ENCODE peak calls at places on chromosomes 3 and 15, in six cellular contexts. K is nephron progenitor cell, J is NCI-H1694, H is COR-L47, D is bronchial epithelial cell, O is PC-9. S is an unnamed sample.

GRCh38 chr3:124919756-124920155 is 14.8 kb downstream of the MUC13 start:
- DNase-seq in J (no peak), O (no peak), K (no peak), D (no peak), H (no peak), S (no peak)

GRCh38 chr3:179098388-179099077 is 26.9 kb upstream of the ZMAT3 start:
- DNase-seq in H (no peak), J (no peak), K (no peak), O (no peak), D (peak; percentile 58), S (peak; percentile 47)

GRCh38 chr3:38966956-38967795 is 84.6 kb downstream of the SCN11A start:
- DNase-seq in K (no peak), D (peak; percentile 81), H (no peak), J (no peak), O (no peak), S (no peak)

GRCh38 chr3:110618512-110619226 is 452.9 kb upstream of the NECTIN3 start:
- DNase-seq in O (no peak), J (no peak), H (peak; percentile 59), K (no peak), D (no peak), S (no peak)

GRCh38 chr3:72977060-72977459 is 19.6 kb upstream of the PPP4R2 start:
- DNase-seq in K (no peak), D (peak; percentile 61), H (no peak), O (no peak), J (no peak), S (no peak)

GRCh38 chr3:16205156-16205870 is 30.8 kb downstream of the GALNT15 start:
- DNase-seq in K (no peak), O (no peak), J (no peak), D (peak; percentile 82), H (no peak), S (peak; percentile 97)

GRCh38 chr15:72796210-72796514 is 12.6 kb upstream of the ADPGK start:
- DNase-seq in K (no peak), O (no peak), J (no peak), D (no peak), H (no peak), S (peak; percentile 14)

GRCh38 chr3:140521751-140522445 is 156.0 kb upstream of the TRIM42 start:
- DNase-seq in J (no peak), K (no peak), O (no peak), H (no peak), D (no peak), S (no peak)

GRCh38 chr3:11558002-11558401 is 85.7 kb downstream of the VGLL4 start:
- DNase-seq in H (no peak), O (no peak), J (no peak), K (no peak), D (peak; percentile 93), S (peak; percentile 30)

GRCh38 chr3:97935842-97936241 is 36.4 kb downstream of the RIOX2 start:
- DNase-seq in J (no peak), K (no peak), O (peak; percentile 46), H (no peak), D (peak; percentile 78), S (peak; percentile 38)

GRCh38 chr3:5155241-5155640 is 32.3 kb upstream of the EDEM1 start:
- DNase-seq in D (no peak), O (no peak), K (no peak), J (no peak), H (no peak), S (no peak)

GRCh38 chr3:165464736-165465135 is 268.6 kb upstream of the SLITRK3 start:
- DNase-seq in J (no peak), K (no peak), H (no peak), O (no peak), D (peak; percentile 55), S (peak; percentile 79)

GRCh38 chr15:94232107-94232506 is 746 bp downstream of the MCTP2 start:
- DNase-seq in H (no peak), O (no peak), D (peak; percentile 21), K (no peak), J (no peak), S (no peak)

GRCh38 chr3:69082805-69083204 is 1.9 kb upstream of the ARL6IP5 start:
- DNase-seq in D (peak; percentile 71), K (peak; percentile 43), J (no peak), H (no peak), O (no peak), S (no peak)